ENCODE peak calls at places on chromosomes 1 and 21, in six cellular contexts. U is IMR-90; Y is CD8-positive, alpha-beta T cell; Q is skeletal muscle cell; G is esophagus squamous epithelium; H is ovary. K is an unnamed sample.

GRCh38 chr1:9892563-9893528 is 17.2 kb downstream of the CTNNBIP1 start:
- DNase-seq in U (peak; percentile 88), Y (no peak), Q (no peak), G (no peak), H (no peak), K (no peak)

GRCh38 chr1:245742891-245743290 is 588.1 kb downstream of the KIF26B start:
- DNase-seq in U (no peak), Y (no peak), Q (peak; percentile 74), G (no peak), H (no peak), K (no peak)

GRCh38 chr1:238950786-238951185 is 435.6 kb upstream of the CHRM3 start:
- DNase-seq in U (no peak), Y (no peak), Q (no peak), G (no peak), H (no peak), K (no peak)

GRCh38 chr1:42932442-42932941 is 26.2 kb downstream of the SLC2A1 start:
- DNase-seq in U (no peak), Y (no peak), Q (no peak), G (no peak), H (no peak), K (no peak)

GRCh38 chr1:244952940-244953339 is 88.6 kb upstream of the HNRNPU start:
- DNase-seq in U (no peak), Y (no peak), Q (no peak), G (no peak), H (no peak), K (no peak)

GRCh38 chr1:205704891-205705290 is 24.6 kb upstream of the SLC45A3 start:
- DNase-seq in U (no peak), Y (no peak), Q (no peak), G (no peak), H (no peak), K (no peak)

GRCh38 chr1:205580140-205580922 is 51.5 kb downstream of the ELK4 start:
- DNase-seq in U (no peak), Y (no peak), Q (no peak), G (no peak), H (no peak), K (no peak)

GRCh38 chr1:70902211-70902610 is 145.4 kb downstream of the PTGER3 start:
- DNase-seq in U (no peak), Y (no peak), Q (no peak), G (no peak), H (no peak), K (no peak)

GRCh38 chr1:244386595-244386994 is 65.1 kb downstream of the ADSS2 start:
- DNase-seq in U (peak; percentile 37), Y (no peak), Q (no peak), G (no peak), H (no peak), K (no peak)

GRCh38 chr1:244012232-244012631 is 38.9 kb upstream of the ZBTB18 start:
- DNase-seq in U (peak; percentile 78), Y (no peak), Q (peak; percentile 13), G (no peak), H (peak; percentile 22), K (no peak)

GRCh38 chr1:169925505-169926482 is 32.1 kb upstream of the SCYL3 start:
- DNase-seq in U (no peak), Y (no peak), Q (no peak), G (no peak), H (no peak), K (no peak)

GRCh38 chr1:161727343-161727924 is 6.1 kb downstream of the FCRLB start:
- DNase-seq in U (peak; percentile 84), Y (peak; percentile 43), Q (peak; percentile 68), G (no peak), H (no peak), K (peak; percentile 62)

GRCh38 chr1:46489638-46490602 is at the start of gene DMBX1:
- DNase-seq in U (no peak), Y (peak; percentile 14), Q (no peak), G (no peak), H (no peak), K (no peak)

GRCh38 chr1:11650331-11650991 is 3.8 kb downstream of the FBXO2 start:
- DNase-seq in U (peak; percentile 49), Y (peak; percentile 79), Q (no peak), G (peak; percentile 36), H (no peak), K (peak; percentile 64)

GRCh38 chr1:41631971-41632370 is 147.5 kb upstream of the EDN2 start:
- DNase-seq in U (peak; percentile 80), Y (no peak), Q (no peak), G (no peak), H (no peak), K (no peak)

GRCh38 chr1:236663934-236664333 is 22.4 kb upstream of the ACTN2 start:
- DNase-seq in U (peak; percentile 19), Y (no peak), Q (no peak), G (no peak), H (no peak), K (no peak)

GRCh38 chr1:37865348-37866119 is 6.1 kb upstream of the MTF1 start:
- DNase-seq in U (peak; percentile 34), Y (no peak), Q (no peak), G (no peak), H (no peak), K (no peak)

GRCh38 chr1:179295356-179295755 is 1.8 kb downstream of the SOAT1 start:
- DNase-seq in U (no peak), Y (no peak), Q (no peak), G (no peak), H (no peak), K (no peak)

GRCh38 chr1:235923466-235924008 is 56.8 kb upstream of the LYST start:
- DNase-seq in U (peak; percentile 79), Y (peak; percentile 8), Q (no peak), G (no peak), H (no peak), K (peak; percentile 26)

GRCh38 chr1:5342830-5343229 is 649.4 kb downstream of the NPHP4 start:
- DNase-seq in U (no peak), Y (no peak), Q (no peak), G (no peak), H (no peak), K (no peak)

GRCh38 chr1:58727363-58727762 is 27.5 kb upstream of the MYSM1 start:
- DNase-seq in U (peak; percentile 89), Y (no peak), Q (peak; percentile 86), G (no peak), H (no peak), K (no peak)

GRCh38 chr1:4745560-4745959 is 91.2 kb downstream of the AJAP1 start:
- DNase-seq in U (no peak), Y (no peak), Q (no peak), G (no peak), H (no peak), K (no peak)

GRCh38 chr1:62068302-62068936 is 126.2 kb upstream of the L1TD1 start:
- DNase-seq in U (no peak), Y (no peak), Q (no peak), G (no peak), H (peak; percentile 12), K (no peak)

GRCh38 chr21:35614412-35614901 is 445.9 kb downstream of the SETD4 start:
- DNase-seq in U (peak; percentile 39), Y (no peak), Q (no peak), G (no peak), H (no peak), K (no peak)

GRCh38 chr1:116483481-116484309 is 87.1 kb downstream of the CD58 start:
- DNase-seq in U (peak; percentile 5), Y (no peak), Q (no peak), G (no peak), H (peak; percentile 56), K (no peak)

GRCh38 chr1:204077979-204078696 is 5.2 kb downstream of the SOX13 start:
- DNase-seq in U (peak; percentile 9), Y (no peak), Q (no peak), G (no peak), H (no peak), K (no peak)

GRCh38 chr1:161440312-161440894 is 64.9 kb upstream of the FCGR2A start:
- DNase-seq in U (peak; percentile 53), Y (peak; percentile 56), Q (no peak), G (no peak), H (peak; percentile 29), K (peak; percentile 36)

GRCh38 chr1:9689971-9690381 is 38.4 kb downstream of the PIK3CD start:
- DNase-seq in U (no peak), Y (peak; percentile 29), Q (no peak), G (no peak), H (peak; percentile 40), K (no peak)

GRCh38 chr1:31581821-31582810 is 5.8 kb downstream of the TINAGL1 start:
- DNase-seq in U (no peak), Y (no peak), Q (no peak), G (no peak), H (no peak), K (no peak)

GRCh38 chr21:44702973-44703730 is 6.2 kb downstream of the KRTAP10-12 start:
- DNase-seq in U (peak; percentile 6), Y (no peak), Q (no peak), G (no peak), H (no peak), K (no peak)

GRCh38 chr1:87968259-87968955 is 639.7 kb downstream of the LMO4 start:
- DNase-seq in U (peak; percentile 69), Y (no peak), Q (peak; percentile 39), G (no peak), H (peak; percentile 39), K (no peak)

GRCh38 chr1:156102634-156103511 is 11.6 kb upstream of the LMNA start:
- DNase-seq in U (peak; percentile 57), Y (no peak), Q (no peak), G (no peak), H (no peak), K (no peak)
- H3K4me3 ChIP-seq in U (no peak overlapping the region), Y (no peak overlapping the region), Q (no peak overlapping the region), G (peak overlapping the region; percentile 11), H (no peak overlapping the region), K (no peak overlapping the region)

GRCh38 chr21:23886828-23887708 is 1720.2 kb downstream of the MRPL39 start:
- DNase-seq in U (no peak), Y (no peak), Q (no peak), G (no peak), H (no peak), K (no peak)
- H3K4me3 ChIP-seq in U (no peak overlapping the region), Y (peak overlapping the region; percentile 55), Q (no peak overlapping the region), G (peak overlapping the region; percentile 35), H (no peak overlapping the region), K (peak overlapping the region; percentile 53)

DNA sequence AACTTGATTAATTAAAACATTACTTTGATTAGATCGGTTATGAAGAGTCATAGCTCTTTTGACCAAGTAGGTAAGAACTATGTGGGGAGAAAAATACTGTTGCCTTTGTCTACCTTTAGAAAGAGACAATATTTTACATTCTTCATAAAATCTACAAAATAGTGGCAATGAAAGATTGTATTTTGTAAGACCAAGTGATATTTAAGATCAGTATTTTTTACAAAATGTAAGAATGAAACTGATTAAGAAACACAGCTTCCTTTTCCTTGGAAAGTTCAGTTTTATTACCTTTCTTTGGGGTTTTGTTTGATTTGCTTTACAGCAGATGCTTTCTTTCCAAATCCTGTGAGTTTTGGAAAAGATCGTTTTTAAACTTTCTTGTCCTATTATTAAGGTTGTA is 69.8 kb downstream of the SLC35A3 start:
- DNase-seq in U (no peak), Y (no peak), Q (no peak), G (no peak), H (no peak), K (no peak)
- H3K4me3 ChIP-seq in U (peak overlapping the region; percentile 99), Y (peak overlapping the region; percentile 85), Q (peak overlapping the region; percentile 75), G (peak overlapping the region; percentile 87), H (peak overlapping the region; percentile 57), K (peak overlapping the region; percentile 70)

GRCh38 chr1:201603613-201604232 is 64.8 kb downstream of the NAV1 start:
- DNase-seq in U (peak; percentile 82), Y (no peak), Q (no peak), G (no peak), H (no peak), K (no peak)
- H3K4me3 ChIP-seq in U (no peak overlapping the region), Y (no peak overlapping the region), Q (no peak overlapping the region), G (no peak overlapping the region), H (no peak overlapping the region), K (no peak overlapping the region)